ENCODE peak calls at places on chromosomes 12 and 14, in nine cellular contexts. P is Peyer's patch, K is tibial artery, I is breast epithelium, F is right cardiac atrium, A is SK-N-SH, N is H1, W is cardiac muscle cell, V is K562. M is an unnamed sample.

GRCh38 chr12:34406228-34406995 is 384.1 kb downstream of the ALG10 start:
- DNase-seq in P (peak; percentile 33), K (peak; percentile 12), I (no peak), F (peak; percentile 21), A (peak; percentile 0), N (no peak), W (no peak), V (peak; percentile 0), M (peak; percentile 3)

GRCh38 chr12:106042091-106042490 is 96.7 kb downstream of the NUAK1 start:
- DNase-seq in P (no peak), K (no peak), I (no peak), F (no peak), A (no peak), N (no peak), W (no peak), V (no peak), M (no peak)

GRCh38 chr12:80877706-80878384 is 59.9 kb downstream of the LIN7A start:
- DNase-seq in P (no peak), K (no peak), I (no peak), F (no peak), A (no peak), N (no peak), W (no peak), V (no peak), M (no peak)

GRCh38 chr12:124448955-124449622 is 118.3 kb downstream of the NCOR2 start:
- DNase-seq in P (no peak), K (no peak), I (no peak), F (no peak), A (no peak), N (no peak), W (no peak), V (no peak), M (no peak)

GRCh38 chr12:116076399-116076798 is 201.1 kb downstream of the MED13L start:
- DNase-seq in P (no peak), K (no peak), I (no peak), F (no peak), A (no peak), N (no peak), W (no peak), V (no peak), M (no peak)

GRCh38 chr14:71371711-71372396 is 464.6 kb downstream of the PCNX1 start:
- DNase-seq in P (no peak), K (no peak), I (no peak), F (no peak), A (no peak), N (no peak), W (peak; percentile 52), V (no peak), M (no peak)

GRCh38 chr12:28759334-28759733 is 389.7 kb upstream of the FAR2 start:
- DNase-seq in P (no peak), K (no peak), I (no peak), F (no peak), A (no peak), N (peak; percentile 57), W (peak; percentile 11), V (no peak), M (no peak)

GRCh38 chr14:99716850-99717681 is 33.0 kb downstream of the CYP46A1 start:
- DNase-seq in P (peak; percentile 37), K (no peak), I (no peak), F (no peak), A (no peak), N (no peak), W (no peak), V (no peak), M (no peak)

GRCh38 chr14:93936245-93936644 is 9.1 kb downstream of the FAM181A start:
- DNase-seq in P (no peak), K (no peak), I (no peak), F (no peak), A (peak; percentile 61), N (no peak), W (no peak), V (peak; percentile 25), M (no peak)

GRCh38 chr12:44537354-44537753 is 338.8 kb downstream of the NELL2 start:
- DNase-seq in P (no peak), K (no peak), I (no peak), F (no peak), A (no peak), N (no peak), W (no peak), V (no peak), M (no peak)

GRCh38 chr12:67957383-67957782 is 31.9 kb upstream of the IFNG-AS1 start:
- DNase-seq in P (no peak), K (no peak), I (no peak), F (no peak), A (no peak), N (no peak), W (no peak), V (no peak), M (no peak)

GRCh38 chr14:53126705-53127104 is 26.4 kb downstream of the DDHD1 start:
- DNase-seq in P (no peak), K (no peak), I (no peak), F (no peak), A (no peak), N (no peak), W (no peak), V (no peak), M (no peak)

GRCh38 chr14:104331871-104332605 is 193.7 kb downstream of the KIF26A start:
- DNase-seq in P (peak; percentile 34), K (no peak), I (no peak), F (no peak), A (no peak), N (peak; percentile 52), W (no peak), V (no peak), M (peak; percentile 16)

GRCh38 chr14:69039287-69039628 is 60.2 kb upstream of the ACTN1 start:
- DNase-seq in P (no peak), K (no peak), I (no peak), F (no peak), A (no peak), N (no peak), W (peak; percentile 50), V (no peak), M (no peak)

GRCh38 chr12:68612245-68612644 is 1.5 kb downstream of the RAP1B start:
- DNase-seq in P (no peak), K (no peak), I (no peak), F (no peak), A (no peak), N (no peak), W (peak; percentile 37), V (peak; percentile 58), M (peak; percentile 42)

GRCh38 chr14:76810953-76811400 is 1.7 kb downstream of the ANGEL1 start:
- DNase-seq in P (peak; percentile 50), K (no peak), I (no peak), F (no peak), A (peak; percentile 36), N (no peak), W (peak; percentile 60), V (no peak), M (peak; percentile 35)

GRCh38 chr12:44078273-44078672 is 242.4 kb downstream of the TMEM117 start:
- DNase-seq in P (no peak), K (no peak), I (no peak), F (no peak), A (no peak), N (no peak), W (no peak), V (no peak), M (no peak)

GRCh38 chr14:50489851-50490250 is 42.5 kb downstream of the MAP4K5 start:
- DNase-seq in P (no peak), K (no peak), I (no peak), F (no peak), A (no peak), N (no peak), W (no peak), V (no peak), M (no peak)
- H3K27ac ChIP-seq in P (no peak overlapping the region), K (no peak overlapping the region), I (no peak overlapping the region), F (no peak overlapping the region), A (no peak overlapping the region), N (no peak overlapping the region), W (peak overlapping the region; percentile 40), V (no peak overlapping the region), M (no peak overlapping the region)

GRCh38 chr14:64704743-64705405 is 650 bp downstream of the PLEKHG3 start:
- DNase-seq in P (peak; percentile 53), K (peak; percentile 46), I (peak; percentile 67), F (peak; percentile 81), A (peak; percentile 79), N (peak; percentile 70), W (peak; percentile 32), V (peak; percentile 13), M (peak; percentile 57)
- H3K4me1 ChIP-seq in P (peaks cover 54% of the 10 kb centered on the region), K (no peaks in the 10 kb centered on the region), I (no peaks in the 10 kb centered on the region), F (peaks cover 21% of the 10 kb centered on the region), A (peaks cover 36% of the 10 kb centered on the region), N (peaks cover 62% of the 10 kb centered on the region), W (peaks cover 55% of the 10 kb centered on the region), V (peaks cover 18% of the 10 kb centered on the region), M (peaks cover 13% of the 10 kb centered on the region)

DNA sequence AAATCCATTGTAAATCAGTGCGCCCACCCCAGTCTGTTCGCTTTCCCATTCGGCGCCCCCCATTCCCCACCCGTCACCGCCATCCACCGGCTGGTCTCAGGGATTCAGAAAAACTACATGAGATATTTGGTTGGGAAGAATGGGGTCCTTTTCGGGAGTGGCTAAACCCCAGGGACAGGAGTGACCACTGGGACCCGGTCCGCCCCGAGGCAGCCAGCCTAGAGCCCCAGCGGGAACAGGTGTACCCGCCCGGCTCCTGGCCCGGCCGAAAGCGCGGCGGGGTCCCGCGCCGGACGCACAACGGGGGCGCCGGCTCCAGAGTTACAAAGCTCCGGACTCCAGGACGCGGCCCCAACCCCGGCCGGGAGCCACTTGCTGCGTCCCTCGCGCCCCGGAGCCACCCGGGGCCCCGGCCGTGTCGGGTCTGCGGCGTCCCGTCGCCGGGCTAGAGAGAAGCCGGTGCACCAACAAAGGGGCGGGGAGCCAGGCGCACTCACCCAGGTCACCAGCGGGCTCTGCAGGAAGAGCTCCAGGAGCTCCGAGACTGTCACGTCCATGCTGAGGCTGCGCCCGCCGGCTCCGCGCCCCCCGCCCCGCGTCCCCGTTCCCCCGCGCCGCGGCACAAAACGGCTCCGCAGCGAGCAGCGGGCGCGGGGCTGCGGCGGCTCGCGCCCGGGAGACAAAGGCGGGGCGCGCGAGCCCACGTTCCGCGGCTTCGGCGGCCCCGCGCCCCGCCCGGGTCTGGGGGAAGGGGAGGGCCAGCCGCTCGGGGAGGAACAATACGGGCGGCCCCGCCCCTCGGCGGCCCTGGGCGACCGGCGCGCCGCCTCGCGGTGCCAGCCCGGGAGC is at the start of gene CCDC88C:
- DNase-seq in P (peak; percentile 90), K (peak; percentile 31), I (peak; percentile 70), F (peak; percentile 85), A (peak; percentile 93), N (peak; percentile 79), W (no peak), V (no peak), M (peak; percentile 80)
- H3K4me3 ChIP-seq in P (peak within 1 kb of the TSS; percentile 94), K (peak within 1 kb of the TSS; percentile 51), I (peak within 1 kb of the TSS; percentile 52), F (peak within 1 kb of the TSS; percentile 80), A (peak within 1 kb of the TSS; percentile 58), N (peak within 1 kb of the TSS; percentile 82), W (peak within 1 kb of the TSS; percentile 40), V (peak within 1 kb of the TSS; percentile 76), M (peak within 1 kb of the TSS; percentile 92)

DNA sequence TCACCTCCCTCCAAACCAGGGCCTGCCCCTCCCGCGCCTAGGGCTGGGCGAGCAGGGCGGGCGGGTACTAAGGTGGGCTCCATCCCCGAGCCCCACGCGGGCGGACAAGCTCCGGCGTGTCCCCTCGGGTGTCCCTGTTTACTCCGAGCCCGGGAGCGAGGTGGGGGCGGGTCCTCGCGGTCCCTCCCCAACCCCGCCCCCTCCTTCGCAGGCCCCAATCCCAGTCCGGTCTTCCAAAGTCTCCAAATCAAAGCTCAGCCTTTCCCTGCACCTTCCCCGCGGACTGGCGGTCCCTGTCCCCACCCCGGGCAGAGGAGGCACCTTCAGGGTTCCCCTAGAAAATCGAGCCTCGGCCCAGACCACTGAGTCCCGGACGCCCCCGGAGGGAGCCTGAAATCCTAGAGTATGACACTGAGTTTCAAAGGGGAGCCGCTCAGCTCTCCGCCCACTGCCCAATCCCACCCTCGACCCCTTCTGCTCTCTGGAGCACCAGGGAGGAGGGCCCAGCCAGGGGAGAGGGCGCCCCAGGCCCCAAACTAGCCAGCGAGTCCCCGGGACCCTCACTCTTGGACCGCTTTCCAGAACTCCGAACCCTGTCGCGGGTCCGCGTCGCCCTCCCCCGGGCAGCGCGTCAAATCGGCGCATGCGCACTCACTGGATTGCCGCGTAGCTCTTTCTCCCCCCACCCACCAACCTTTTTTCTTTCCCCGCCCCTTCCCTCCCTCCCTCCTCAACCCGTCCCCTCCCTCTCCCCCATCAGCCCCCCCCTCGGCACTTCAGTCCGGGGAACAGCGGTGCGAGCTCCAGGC is at the start of gene LRP1:
- DNase-seq in P (peak; percentile 91), K (peak; percentile 89), I (peak; percentile 78), F (peak; percentile 94), A (peak; percentile 93), N (peak; percentile 91), W (peak; percentile 88), V (peak; percentile 94), M (peak; percentile 89)
- H3K27ac ChIP-seq in P (peak within 1 kb of the TSS; percentile 99), K (peak within 1 kb of the TSS; percentile 95), I (peak within 1 kb of the TSS; percentile 93), F (peak within 1 kb of the TSS; percentile 100), A (peak within 1 kb of the TSS; percentile 88), N (peak within 1 kb of the TSS; percentile 71), W (peak within 1 kb of the TSS; percentile 94), V (peak within 1 kb of the TSS; percentile 47), M (peak within 1 kb of the TSS; percentile 99)

M was measured in colonic mucosa.